ENCODE peak calls at places on chromosomes 3 and 15, in seven cellular contexts. One of them, this sample, is unnamed.

GRCh38 chr3:71579934-71580318 is 3.6 kb downstream of the FOXP1 start:
- DNase-seq in Peyer's patch: no peak
- DNase-seq in GM06990: no peak
- DNase-seq in HFF-Myc: no peak
- DNase-seq in omental fat pad: no peak
- DNase-seq in astrocyte of the cerebellum: peak
- DNase-seq in uterus: no peak
- DNase-seq in this sample: no peak

GRCh38 chr15:72590427-72590826 is 64.1 kb upstream of the GOLGA6B start:
- DNase-seq in uterus: no peak
- DNase-seq in Peyer's patch: no peak
- DNase-seq in astrocyte of the cerebellum: no peak
- DNase-seq in GM06990: no peak
- DNase-seq in HFF-Myc: no peak
- DNase-seq in omental fat pad: no peak
- DNase-seq in this sample: no peak

GRCh38 chr3:130779031-130779430 is 32.4 kb upstream of the PIK3R4 start:
- DNase-seq in Peyer's patch: no peak
- DNase-seq in omental fat pad: no peak
- DNase-seq in GM06990: peak
- DNase-seq in uterus: no peak
- DNase-seq in astrocyte of the cerebellum: no peak
- DNase-seq in HFF-Myc: no peak
- DNase-seq in this sample: no peak

GRCh38 chr3:2968475-2968874 is 141.7 kb downstream of the IL5RA start:
- DNase-seq in Peyer's patch: no peak
- DNase-seq in GM06990: no peak
- DNase-seq in HFF-Myc: no peak
- DNase-seq in omental fat pad: no peak
- DNase-seq in uterus: no peak
- DNase-seq in astrocyte of the cerebellum: no peak
- DNase-seq in this sample: no peak

GRCh38 chr3:12856626-12857025 is 15.3 kb upstream of the RPL32 start:
- DNase-seq in HFF-Myc: no peak
- DNase-seq in astrocyte of the cerebellum: no peak
- DNase-seq in Peyer's patch: no peak
- DNase-seq in uterus: no peak
- DNase-seq in GM06990: no peak
- DNase-seq in omental fat pad: no peak
- DNase-seq in this sample: no peak

GRCh38 chr15:51726302-51727073 is 11.0 kb downstream of the LYSMD2 start:
- DNase-seq in omental fat pad: peak
- DNase-seq in Peyer's patch: no peak
- DNase-seq in astrocyte of the cerebellum: peak
- DNase-seq in HFF-Myc: peak
- DNase-seq in GM06990: peak
- DNase-seq in uterus: peak
- DNase-seq in this sample: no peak

GRCh38 chr3:172606021-172606420 is 82.8 kb upstream of the TNFSF10 start:
- DNase-seq in GM06990: no peak
- DNase-seq in Peyer's patch: no peak
- DNase-seq in HFF-Myc: no peak
- DNase-seq in omental fat pad: no peak
- DNase-seq in uterus: no peak
- DNase-seq in astrocyte of the cerebellum: peak
- DNase-seq in this sample: no peak

GRCh38 chr3:183766745-183767606 is 58.4 kb downstream of the MAP6D1 start:
- DNase-seq in uterus: peak
- DNase-seq in omental fat pad: peak
- DNase-seq in Peyer's patch: peak
- DNase-seq in astrocyte of the cerebellum: peak
- DNase-seq in HFF-Myc: peak
- DNase-seq in GM06990: peak
- DNase-seq in this sample: peak

GRCh38 chr3:126671521-126671920 is 16.6 kb upstream of the TXNRD3 start:
- DNase-seq in astrocyte of the cerebellum: no peak
- DNase-seq in omental fat pad: no peak
- DNase-seq in GM06990: peak
- DNase-seq in uterus: no peak
- DNase-seq in HFF-Myc: no peak
- DNase-seq in Peyer's patch: no peak
- DNase-seq in this sample: no peak

GRCh38 chr3:80079886-80080285 is 312.1 kb upstream of the ROBO1 start:
- DNase-seq in astrocyte of the cerebellum: no peak
- DNase-seq in GM06990: no peak
- DNase-seq in omental fat pad: no peak
- DNase-seq in uterus: no peak
- DNase-seq in HFF-Myc: no peak
- DNase-seq in Peyer's patch: no peak
- DNase-seq in this sample: no peak

GRCh38 chr15:42215854-42216829 is 8.0 kb upstream of the VPS39 start:
- DNase-seq in omental fat pad: no peak
- DNase-seq in uterus: no peak
- DNase-seq in HFF-Myc: no peak
- DNase-seq in astrocyte of the cerebellum: no peak
- DNase-seq in GM06990: no peak
- DNase-seq in Peyer's patch: no peak
- DNase-seq in this sample: no peak

GRCh38 chr3:149277338-149277813 is 55.7 kb upstream of the CP start:
- DNase-seq in Peyer's patch: no peak
- DNase-seq in uterus: no peak
- DNase-seq in astrocyte of the cerebellum: peak
- DNase-seq in HFF-Myc: peak
- DNase-seq in omental fat pad: no peak
- DNase-seq in GM06990: no peak
- DNase-seq in this sample: no peak

GRCh38 chr15:29677871-29678431 is 144.3 kb downstream of the TJP1 start:
- DNase-seq in uterus: no peak
- DNase-seq in astrocyte of the cerebellum: no peak
- DNase-seq in GM06990: no peak
- DNase-seq in Peyer's patch: peak
- DNase-seq in omental fat pad: no peak
- DNase-seq in HFF-Myc: no peak
- DNase-seq in this sample: no peak

GRCh38 chr3:33440578-33441321 is 545 bp upstream of the UBP1 start:
- DNase-seq in omental fat pad: peak
- DNase-seq in uterus: peak
- DNase-seq in Peyer's patch: peak
- DNase-seq in HFF-Myc: peak
- DNase-seq in astrocyte of the cerebellum: peak
- DNase-seq in GM06990: peak
- DNase-seq in this sample: no peak

GRCh38 chr3:191919627-191920026 is 458.7 kb downstream of the PYDC2 start:
- DNase-seq in Peyer's patch: no peak
- DNase-seq in astrocyte of the cerebellum: no peak
- DNase-seq in omental fat pad: no peak
- DNase-seq in GM06990: no peak
- DNase-seq in HFF-Myc: no peak
- DNase-seq in uterus: no peak
- DNase-seq in this sample: no peak

GRCh38 chr3:190644035-190644434 is 130.2 kb downstream of the IL1RAP start:
- DNase-seq in omental fat pad: no peak
- DNase-seq in uterus: no peak
- DNase-seq in astrocyte of the cerebellum: no peak
- DNase-seq in Peyer's patch: no peak
- DNase-seq in GM06990: no peak
- DNase-seq in HFF-Myc: no peak
- DNase-seq in this sample: peak

GRCh38 chr3:82130056-82130455 is 368.6 kb upstream of the GBE1 start:
- DNase-seq in HFF-Myc: no peak
- DNase-seq in GM06990: peak
- DNase-seq in astrocyte of the cerebellum: no peak
- DNase-seq in Peyer's patch: no peak
- DNase-seq in uterus: no peak
- DNase-seq in omental fat pad: no peak
- DNase-seq in this sample: no peak

GRCh38 chr3:13879102-13879945 is 547 bp downstream of the WNT7A start:
- DNase-seq in omental fat pad: no peak
- DNase-seq in astrocyte of the cerebellum: no peak
- DNase-seq in HFF-Myc: no peak
- DNase-seq in uterus: peak
- DNase-seq in GM06990: no peak
- DNase-seq in Peyer's patch: no peak
- DNase-seq in this sample: no peak

DNA sequence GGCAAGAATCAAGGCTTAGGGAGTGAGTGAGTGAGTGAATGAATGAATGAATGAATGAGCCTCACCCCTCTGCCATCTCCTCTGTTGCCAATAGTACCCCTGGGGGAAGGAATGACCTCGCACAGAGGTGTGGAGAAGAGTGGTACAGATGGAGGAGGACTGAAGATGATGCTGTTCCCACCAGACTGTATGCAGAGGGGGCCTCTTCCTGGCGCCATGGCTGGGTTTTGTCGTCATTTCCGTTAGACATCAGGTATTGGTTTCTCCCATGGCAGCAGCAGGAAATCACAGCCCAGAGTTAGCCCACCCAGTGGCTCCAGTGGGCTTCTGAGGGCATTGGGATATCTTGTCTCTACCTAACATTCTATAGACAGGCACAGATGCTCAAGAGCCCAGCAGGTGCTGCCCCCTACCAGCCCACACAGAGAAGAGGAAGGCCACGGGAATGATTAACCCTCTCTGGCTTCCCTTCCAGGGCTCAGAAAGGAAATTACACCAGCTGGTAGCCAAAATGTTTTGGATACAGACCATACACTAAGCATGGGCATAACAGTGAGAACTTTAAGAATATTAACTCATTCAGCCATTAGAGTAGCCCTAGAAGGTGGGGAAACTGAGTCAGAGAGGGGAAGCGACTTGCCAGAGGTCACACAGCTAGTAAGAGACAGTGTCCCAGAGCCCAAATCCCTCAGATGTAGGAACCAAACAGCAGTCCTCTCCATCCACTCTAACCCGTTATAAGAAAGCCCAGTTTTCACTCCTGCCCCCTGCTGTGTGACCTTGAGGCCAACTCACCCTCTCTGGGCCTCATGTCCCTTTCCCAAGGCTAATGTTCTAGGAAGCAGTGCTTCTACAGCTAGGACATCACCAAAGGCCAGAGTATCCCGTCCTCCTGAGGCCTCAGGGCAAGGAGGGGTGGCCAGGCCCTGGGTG is 109.6 kb upstream of the SLC6A11 start:
- DNase-seq in astrocyte of the cerebellum: no peak
- DNase-seq in omental fat pad: no peak
- DNase-seq in uterus: no peak
- DNase-seq in GM06990: no peak
- DNase-seq in HFF-Myc: no peak
- DNase-seq in Peyer's patch: no peak
- DNase-seq in this sample: no peak
- TF ChIP-seq CTCF in astrocyte of the cerebellum: peak
- TF ChIP-seq CTCF in omental fat pad: no peak
- TF ChIP-seq CTCF in uterus: no peak
- TF ChIP-seq CTCF in GM06990: no peak
- TF ChIP-seq CTCF in HFF-Myc: no peak
- TF ChIP-seq CTCF in Peyer's patch: no peak
- TF ChIP-seq CTCF in this sample: peak

GRCh38 chr3:189148090-189148507 is 23.7 kb upstream of the TPRG1 start:
- DNase-seq in astrocyte of the cerebellum: peak
- DNase-seq in GM06990: no peak
- DNase-seq in uterus: peak
- DNase-seq in Peyer's patch: no peak
- DNase-seq in HFF-Myc: peak
- DNase-seq in omental fat pad: peak
- DNase-seq in this sample: peak
- TF ChIP-seq CTCF in astrocyte of the cerebellum: peak
- TF ChIP-seq CTCF in GM06990: peak
- TF ChIP-seq CTCF in uterus: peak
- TF ChIP-seq CTCF in Peyer's patch: peak
- TF ChIP-seq CTCF in HFF-Myc: peak
- TF ChIP-seq CTCF in omental fat pad: no peak
- TF ChIP-seq CTCF in this sample: peak

GRCh38 chr3:69103123-69103522 is 18.4 kb downstream of the ARL6IP5 start:
- DNase-seq in omental fat pad: no peak
- DNase-seq in Peyer's patch: no peak
- DNase-seq in GM06990: no peak
- DNase-seq in astrocyte of the cerebellum: no peak
- DNase-seq in HFF-Myc: no peak
- DNase-seq in uterus: no peak
- DNase-seq in this sample: no peak

GRCh38 chr3:69102384-69102783 is 17.6 kb downstream of the ARL6IP5 start:
- DNase-seq in uterus: no peak
- DNase-seq in HFF-Myc: no peak
- DNase-seq in omental fat pad: no peak
- DNase-seq in GM06990: no peak
- DNase-seq in Peyer's patch: no peak
- DNase-seq in astrocyte of the cerebellum: no peak
- DNase-seq in this sample: no peak

GRCh38 chr3:69105320-69105719 is 17.1 kb downstream of the LMOD3 start:
- DNase-seq in omental fat pad: no peak
- DNase-seq in astrocyte of the cerebellum: no peak
- DNase-seq in uterus: no peak
- DNase-seq in Peyer's patch: no peak
- DNase-seq in GM06990: no peak
- DNase-seq in HFF-Myc: no peak
- DNase-seq in this sample: no peak

GRCh38 chr3:69107841-69108240 is 14.6 kb downstream of the LMOD3 start:
- DNase-seq in uterus: no peak
- DNase-seq in HFF-Myc: no peak
- DNase-seq in omental fat pad: no peak
- DNase-seq in astrocyte of the cerebellum: no peak
- DNase-seq in Peyer's patch: no peak
- DNase-seq in GM06990: no peak
- DNase-seq in this sample: no peak

GRCh38 chr3:69104585-69104984 is 17.8 kb downstream of the LMOD3 start:
- DNase-seq in uterus: no peak
- DNase-seq in HFF-Myc: no peak
- DNase-seq in astrocyte of the cerebellum: no peak
- DNase-seq in GM06990: no peak
- DNase-seq in omental fat pad: no peak
- DNase-seq in Peyer's patch: no peak
- DNase-seq in this sample: no peak
- TF ChIP-seq CTCF in uterus: no peak
- TF ChIP-seq CTCF in HFF-Myc: no peak
- TF ChIP-seq CTCF in astrocyte of the cerebellum: no peak
- TF ChIP-seq CTCF in GM06990: no peak
- TF ChIP-seq CTCF in omental fat pad: no peak
- TF ChIP-seq CTCF in Peyer's patch: no peak
- TF ChIP-seq CTCF in this sample: no peak

GRCh38 chr3:195895078-195895899 is 13.1 kb downstream of the TNK2 start:
- DNase-seq in HFF-Myc: no peak
- DNase-seq in GM06990: peak
- DNase-seq in astrocyte of the cerebellum: no peak
- DNase-seq in Peyer's patch: peak
- DNase-seq in omental fat pad: no peak
- DNase-seq in uterus: peak
- DNase-seq in this sample: peak
- TF ChIP-seq CTCF in HFF-Myc: no peak
- TF ChIP-seq CTCF in GM06990: peak
- TF ChIP-seq CTCF in astrocyte of the cerebellum: no peak
- TF ChIP-seq CTCF in Peyer's patch: no peak
- TF ChIP-seq CTCF in omental fat pad: no peak
- TF ChIP-seq CTCF in uterus: no peak
- TF ChIP-seq CTCF in this sample: no peak